ENCODE peak calls at places on chromosomes 7 and 10, in eight cellular contexts. B, O, Y, N, K, E, P and Q are unnamed samples. For H3K9me3, the result is how much of the 10 kb centered on the place peaks cover.

GRCh38 chr10:132543916-132544743 is 6.5 kb downstream of the INPP5A start:
- DNase-seq in B (peak), O (peak), Y (peak), N (no peak), K (no peak), E (peak), P (no peak), Q (no peak)

GRCh38 chr7:137501561-137501960 is 158.0 kb upstream of the PTN start:
- DNase-seq in B (no peak), O (no peak), Y (no peak), N (no peak), K (no peak), E (no peak), P (no peak), Q (no peak)

GRCh38 chr7:22782616-22783232 is 39.9 kb downstream of the TOMM7 start:
- DNase-seq in B (no peak), O (peak), Y (peak), N (peak), K (peak), E (peak), P (peak), Q (peak)

GRCh38 chr10:82394122-82394521 is 519.1 kb downstream of the NRG3 start:
- DNase-seq in B (no peak), O (no peak), Y (no peak), N (peak), K (no peak), E (no peak), P (no peak), Q (no peak)

GRCh38 chr10:28090506-28090905 is 91.6 kb upstream of the ODAD2 start:
- DNase-seq in B (no peak), O (no peak), Y (no peak), N (no peak), K (no peak), E (no peak), P (no peak), Q (no peak)

GRCh38 chr7:157155959-157156358 is 17.2 kb downstream of the UBE3C start:
- DNase-seq in B (no peak), O (no peak), Y (no peak), N (no peak), K (no peak), E (no peak), P (no peak), Q (no peak)

GRCh38 chr7:20199015-20199737 is 18.0 kb downstream of the MACC1 start:
- DNase-seq in B (peak), O (peak), Y (no peak), N (peak), K (no peak), E (peak), P (peak), Q (no peak)

GRCh38 chr7:151491859-151492258 is 27.8 kb downstream of the RHEB start:
- DNase-seq in B (no peak), O (no peak), Y (no peak), N (no peak), K (no peak), E (no peak), P (no peak), Q (no peak)

GRCh38 chr7:27152816-27153486 is 568 bp upstream of the HOXA3 start:
- DNase-seq in B (peak), O (peak), Y (no peak), N (no peak), K (no peak), E (peak), P (no peak), Q (no peak)

GRCh38 chr10:29735628-29736324 is 101.0 kb upstream of the SVIL start:
- DNase-seq in B (peak), O (peak), Y (peak), N (peak), K (peak), E (peak), P (peak), Q (peak)

GRCh38 chr7:26278769-26279168 is 12.9 kb upstream of the SNX10 start:
- DNase-seq in B (no peak), O (no peak), Y (no peak), N (no peak), K (no peak), E (no peak), P (no peak), Q (no peak)

GRCh38 chr7:138608292-138608691 is 92.9 kb downstream of the SVOPL start:
- DNase-seq in B (no peak), O (no peak), Y (no peak), N (no peak), K (no peak), E (no peak), P (no peak), Q (no peak)

DNA sequence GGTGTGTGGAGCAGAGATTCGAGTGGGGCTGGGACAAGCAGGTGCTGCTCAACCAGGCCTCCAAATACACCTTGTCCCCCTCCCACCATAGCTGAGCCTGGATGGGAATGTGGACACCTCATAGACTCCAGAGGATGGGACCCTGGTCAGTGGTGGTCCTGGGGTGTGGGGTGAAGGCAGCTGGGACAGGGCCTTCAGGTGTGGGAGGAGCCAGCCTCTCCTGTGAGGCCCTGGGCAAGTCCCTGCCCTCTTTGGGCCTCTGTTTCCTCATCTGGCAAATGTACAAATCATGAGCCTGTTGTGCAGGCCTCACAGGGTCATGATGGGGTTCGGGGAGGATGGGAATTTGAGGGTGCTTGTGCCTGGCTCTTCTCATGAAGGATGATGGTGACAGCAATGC is 362.9 kb upstream of the NUPR2 start:
- DNase-seq in B (no peak), O (no peak), Y (no peak), N (no peak), K (no peak), E (no peak), P (no peak), Q (no peak)
- H3K9me3 ChIP-seq in B (under half), O (under half), Y (under half), N (under half), K (under half), E (under half), P (under half), Q (under half)

DNA sequence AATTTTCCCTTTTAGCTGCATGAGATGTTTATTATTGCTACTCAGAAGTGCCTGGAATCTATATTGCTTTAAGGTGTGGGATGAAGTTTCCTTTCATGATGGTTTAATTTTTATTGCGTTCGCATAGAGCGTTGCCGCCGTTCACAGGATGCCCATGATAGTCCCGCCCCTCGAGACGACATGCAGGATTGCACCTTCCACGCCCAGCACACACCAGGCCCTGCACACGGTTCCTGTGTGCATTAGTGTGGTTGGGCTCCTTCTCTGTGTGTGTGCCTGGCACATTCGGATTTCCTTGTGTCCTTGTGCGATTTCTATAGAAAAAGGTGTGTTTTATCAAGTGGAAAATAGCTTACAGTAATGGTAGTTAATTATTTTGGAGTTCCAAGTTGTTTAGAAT is 42.1 kb downstream of the MGMT start:
- DNase-seq in B (no peak), O (no peak), Y (no peak), N (no peak), K (no peak), E (no peak), P (no peak), Q (no peak)
- H3K9me3 ChIP-seq in B (under half), O (under half), Y (under half), N (under half), K (under half), E (under half), P (under half), Q (under half)

DNA sequence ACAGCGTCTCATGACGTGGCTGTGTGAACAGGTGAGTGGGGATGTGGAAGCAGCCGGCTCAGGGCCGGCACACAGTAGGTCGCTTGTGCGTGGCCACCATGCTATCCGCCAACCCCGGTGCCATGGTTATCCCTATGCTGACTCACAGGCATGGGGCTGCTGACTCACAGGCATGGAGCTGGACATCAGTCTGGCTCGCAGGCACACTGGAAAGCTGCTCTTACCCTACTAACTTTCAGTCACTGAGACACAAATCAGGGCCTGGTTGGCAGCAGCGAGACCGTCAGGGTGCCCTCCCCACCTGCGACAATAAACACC is 341.9 kb downstream of the PTPRN2 start:
- DNase-seq in B (no peak), O (peak), Y (no peak), N (no peak), K (no peak), E (peak), P (no peak), Q (no peak)
- H3K9me3 ChIP-seq in B (under half), O (under half), Y (under half), N (under half), K (under half), E (under half), P (under half), Q (under half)

GRCh38 chr7:158267737-158268435 is 319.7 kb downstream of the PTPRN2 start:
- DNase-seq in B (no peak), O (peak), Y (no peak), N (no peak), K (no peak), E (peak), P (no peak), Q (no peak)
- H3K9me3 ChIP-seq in B (under half), O (under half), Y (under half), N (under half), K (under half), E (under half), P (under half), Q (under half)

GRCh38 chr7:64498270-64498669 is 64.6 kb downstream of the ZNF680 start:
- DNase-seq in B (no peak), O (no peak), Y (no peak), N (no peak), K (no peak), E (no peak), P (no peak), Q (no peak)
- H3K9me3 ChIP-seq in B (under half), O (under half), Y (under half), N (under half), K (under half), E (under half), P (under half), Q (under half)

GRCh38 chr7:146830686-146831085 is 714.1 kb downstream of the CNTNAP2 start:
- DNase-seq in B (no peak), O (no peak), Y (no peak), N (no peak), K (no peak), E (no peak), P (no peak), Q (no peak)

GRCh38 chr7:146826338-146826737 is 709.7 kb downstream of the CNTNAP2 start:
- DNase-seq in B (no peak), O (no peak), Y (no peak), N (no peak), K (no peak), E (no peak), P (no peak), Q (no peak)

DNA sequence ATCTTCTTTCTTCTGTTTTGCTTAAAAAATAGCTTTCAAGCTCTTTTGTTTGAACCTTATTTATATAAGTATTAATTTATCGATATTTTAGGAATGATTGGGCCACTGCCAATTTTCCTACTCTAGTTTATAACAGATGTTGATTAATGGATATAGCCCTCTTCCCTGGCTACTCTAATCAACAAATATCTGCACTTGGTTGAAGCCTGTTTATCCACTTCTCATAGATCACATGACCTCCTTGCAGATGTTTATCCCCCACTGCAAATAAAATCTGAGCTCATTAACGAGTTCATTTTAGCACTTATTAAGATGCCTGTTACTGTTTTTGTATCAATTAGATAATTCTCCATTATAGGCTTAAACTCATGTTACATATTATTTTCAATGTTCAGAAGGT is 715.3 kb downstream of the CNTNAP2 start:
- DNase-seq in B (no peak), O (no peak), Y (no peak), N (no peak), K (no peak), E (no peak), P (no peak), Q (no peak)
- H3K9me3 ChIP-seq in B (under half), O (under half), Y (under half), N (under half), K (under half), E (under half), P (under half), Q (under half)

GRCh38 chr7:35261041-35261440 is 7.1 kb upstream of the TBX20 start:
- DNase-seq in B (no peak), O (no peak), Y (no peak), N (no peak), K (no peak), E (no peak), P (no peak), Q (no peak)

GRCh38 chr7:35258891-35259537 is 5.1 kb upstream of the TBX20 start:
- DNase-seq in B (no peak), O (no peak), Y (no peak), N (peak), K (no peak), E (no peak), P (no peak), Q (no peak)

GRCh38 chr7:35258125-35258890 is 4.4 kb upstream of the TBX20 start:
- DNase-seq in B (peak), O (no peak), Y (no peak), N (peak), K (no peak), E (no peak), P (no peak), Q (no peak)

GRCh38 chr7:35260254-35260653 is 6.4 kb upstream of the TBX20 start:
- DNase-seq in B (no peak), O (no peak), Y (no peak), N (no peak), K (no peak), E (no peak), P (no peak), Q (no peak)

DNA sequence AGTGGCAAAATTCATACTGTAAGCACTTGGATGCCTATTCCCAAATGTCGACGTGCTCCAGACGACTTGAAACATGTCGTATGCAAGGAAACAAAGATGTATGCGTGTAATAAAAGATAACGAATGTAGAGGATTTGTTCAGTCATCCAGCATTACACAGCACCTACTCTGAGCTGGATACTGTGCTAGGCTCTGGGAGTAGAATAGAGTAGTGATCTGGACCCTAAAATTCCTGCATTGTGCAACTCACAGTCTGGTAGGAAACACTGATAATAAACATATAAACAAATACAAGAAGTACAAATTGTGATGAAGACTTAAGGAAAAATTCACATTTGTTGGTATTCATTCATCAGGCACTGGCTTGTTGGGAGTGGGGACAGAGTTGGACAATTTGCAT is 5.7 kb upstream of the TBX20 start:
- DNase-seq in B (no peak), O (no peak), Y (no peak), N (no peak), K (no peak), E (no peak), P (no peak), Q (no peak)
- H3K9me3 ChIP-seq in B (under half), O (under half), Y (under half), N (under half), K (under half), E (under half), P (under half), Q (under half)

GRCh38 chr7:79132844-79133451 is 320.5 kb downstream of the MAGI2 start:
- DNase-seq in B (no peak), O (no peak), Y (no peak), N (no peak), K (no peak), E (no peak), P (no peak), Q (no peak)
- H3K9me3 ChIP-seq in B (under half), O (under half), Y (under half), N (under half), K (under half), E (under half), P (under half), Q (under half)

DNA sequence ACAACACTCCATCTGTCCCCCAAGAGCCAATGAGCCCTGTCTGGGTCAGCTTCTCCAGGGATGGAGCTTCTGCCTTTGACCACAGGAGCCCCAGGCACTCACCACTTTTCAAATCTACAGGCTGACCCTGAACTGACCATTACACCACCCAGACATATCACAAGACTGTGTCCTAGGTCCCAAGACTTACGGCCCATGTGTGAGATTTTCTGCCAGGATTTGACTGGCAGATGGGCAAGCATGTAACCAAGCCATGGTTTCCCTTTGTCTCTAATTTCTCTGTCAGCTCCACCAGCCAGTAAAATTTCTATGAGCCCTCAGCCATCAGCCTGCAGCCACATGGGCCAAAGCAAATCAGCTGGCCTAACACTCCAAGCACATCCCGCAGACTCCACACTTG is 92.5 kb downstream of the SH3PXD2A start:
- DNase-seq in B (no peak), O (no peak), Y (no peak), N (no peak), K (no peak), E (no peak), P (no peak), Q (no peak)
- H3K9me3 ChIP-seq in B (under half), O (under half), Y (under half), N (under half), K (under half), E (under half), P (under half), Q (under half)

GRCh38 chr7:130256716-130257115 is 9.9 kb upstream of the CPA2 start:
- DNase-seq in B (no peak), O (no peak), Y (no peak), N (no peak), K (no peak), E (no peak), P (no peak), Q (no peak)
- H3K9me3 ChIP-seq in B (under half), O (under half), Y (under half), N (under half), K (under half), E (under half), P (under half), Q (under half)